ENCODE peak calls at places on chromosome 17, in nine cellular contexts. Z is nephron progenitor cell; Y is stomach; W is stimulated activated CD4-positive, alpha-beta T cell treated with anti-CD3 and anti-CD28 coated beads, Interleukin-15, amount 100 ng/mL, for 24 hours; H is brain microvascular endothelial cell; G is gastrocnemius medialis; M is DMS153; P is Calu3; B is stimulated activated naive CD8-positive, alpha-beta T cell treated with anti-CD3 and anti-CD28 coated beads, Interleukin-15, Interleukin-2, amounts not matched to agents 100 U/mL and 50 U/mL, for 24 hours. C is an unnamed sample.

GRCh38 chr17:44024271-44024663 is 9.5 kb upstream of the TMEM101 start:
- DNase-seq in W (no peak), B (no peak), M (peak), G (no peak), Y (no peak), P (no peak), Z (no peak), H (no peak), C (peak)

GRCh38 chr17:76558210-76559095 is 18.6 kb downstream of the PRCD start:
- DNase-seq in H (no peak), Z (no peak), W (peak), P (no peak), M (no peak), B (no peak), Y (no peak), G (no peak), C (no peak)

GRCh38 chr17:71757156-71757555 is 363.7 kb upstream of the SOX9 start:
- DNase-seq in Y (no peak), G (no peak), W (no peak), M (no peak), H (no peak), B (no peak), Z (no peak), P (no peak), C (no peak)

GRCh38 chr17:79814966-79815835 is 18.3 kb upstream of the CBX8 start:
- DNase-seq in Z (peak), H (no peak), B (no peak), W (no peak), G (no peak), P (peak), Y (peak), M (no peak), C (no peak)

GRCh38 chr17:50096092-50096491 is 941 bp downstream of the PDK2 start:
- DNase-seq in B (no peak), M (no peak), P (no peak), W (no peak), G (peak), Z (no peak), H (no peak), Y (peak), C (no peak)

GRCh38 chr17:49647256-49647585 is 30.7 kb downstream of the SPOP start:
- DNase-seq in M (no peak), Z (no peak), P (no peak), W (no peak), Y (no peak), H (no peak), B (no peak), G (no peak), C (no peak)

GRCh38 chr17:63623786-63624185 is 1.6 kb downstream of the MAP3K3 start:
- DNase-seq in Z (no peak), P (no peak), M (no peak), Y (no peak), H (no peak), B (no peak), G (no peak), W (no peak), C (no peak)

GRCh38 chr17:2598166-2598565 is 4.7 kb downstream of the PAFAH1B1 start:
- DNase-seq in G (no peak), B (no peak), M (no peak), Y (no peak), P (no peak), W (no peak), Z (no peak), H (peak), C (no peak)

GRCh38 chr17:80783971-80784370 is 207.7 kb upstream of the CHMP6 start:
- DNase-seq in H (no peak), Z (no peak), M (no peak), W (no peak), Y (no peak), B (no peak), G (no peak), P (no peak), C (no peak)

GRCh38 chr17:75588546-75589016 is 981 bp downstream of the MYO15B start:
- DNase-seq in Y (peak), H (no peak), Z (no peak), P (no peak), G (peak), B (no peak), W (no peak), M (no peak), C (no peak)

C was measured in BE2C.